ENCODE peak calls at places on chromosomes 12 and 14, in nine cellular contexts. W is psoas muscle; X is H4; J is mesothelial cell of epicardium; B is activated CD8-positive, alpha-beta memory T cell treated with anti-CD3 and anti-CD28 coated beads for 4 hours; Y is neuronal stem cell; E is NCI-H446; D is anterior cingulate cortex; G is AG10803. I is an unnamed sample.

GRCh38 chr14:102828201-102828600 is 51.0 kb downstream of the TRAF3 start:
- DNase-seq in W (no peak), X (no peak), J (no peak), B (no peak), Y (no peak), E (no peak), D (no peak), G (no peak), I (no peak)

GRCh38 chr14:55556929-55557623 is 22.9 kb upstream of the KTN1 start:
- DNase-seq in W (peak), X (peak), J (peak), B (no peak), Y (no peak), E (peak), D (no peak), G (peak), I (peak)

GRCh38 chr14:50726372-50727107 is 58.4 kb upstream of the SAV1 start:
- DNase-seq in W (no peak), X (no peak), J (no peak), B (no peak), Y (no peak), E (no peak), D (no peak), G (peak), I (peak)

GRCh38 chr14:26621807-26622560 is 24.2 kb upstream of the NOVA1 start:
- DNase-seq in W (no peak), X (no peak), J (no peak), B (no peak), Y (peak), E (no peak), D (no peak), G (peak), I (peak)

GRCh38 chr12:6962285-6963015 is 8.0 kb downstream of the PHB2 start:
- DNase-seq in W (peak), X (no peak), J (no peak), B (no peak), Y (no peak), E (no peak), D (no peak), G (no peak), I (no peak)

GRCh38 chr14:60680511-60680910 is 31.2 kb upstream of the SIX1 start:
- DNase-seq in W (no peak), X (no peak), J (no peak), B (no peak), Y (no peak), E (no peak), D (no peak), G (no peak), I (no peak)

GRCh38 chr12:105955976-105956375 is 182.8 kb downstream of the NUAK1 start:
- DNase-seq in W (no peak), X (no peak), J (no peak), B (no peak), Y (no peak), E (no peak), D (no peak), G (no peak), I (no peak)

GRCh38 chr14:21910260-21910659 is 236.6 kb upstream of the OR4E1 start:
- DNase-seq in W (no peak), X (no peak), J (no peak), B (no peak), Y (no peak), E (no peak), D (no peak), G (no peak), I (no peak)

GRCh38 chr14:103434868-103435442 is 49.7 kb downstream of the MARK3 start:
- DNase-seq in W (no peak), X (no peak), J (no peak), B (no peak), Y (no peak), E (no peak), D (no peak), G (no peak), I (no peak)

GRCh38 chr14:85296466-85297210 is 233.3 kb upstream of the FLRT2 start:
- DNase-seq in W (no peak), X (no peak), J (no peak), B (no peak), Y (no peak), E (no peak), D (no peak), G (peak), I (peak)

GRCh38 chr14:68283378-68284123 is 464.0 kb downstream of the RAD51B start:
- DNase-seq in W (peak), X (no peak), J (no peak), B (peak), Y (no peak), E (no peak), D (no peak), G (peak), I (no peak)

GRCh38 chr12:22641353-22642053 is 16.5 kb downstream of the ETNK1 start:
- DNase-seq in W (no peak), X (no peak), J (no peak), B (no peak), Y (no peak), E (no peak), D (no peak), G (no peak), I (no peak)

GRCh38 chr14:89000007-89000942 is 175.8 kb downstream of the TTC8 start:
- DNase-seq in W (peak), X (peak), J (no peak), B (no peak), Y (no peak), E (peak), D (no peak), G (peak), I (peak)

GRCh38 chr14:61596985-61597384 is 98.3 kb upstream of the HIF1A start:
- DNase-seq in W (no peak), X (no peak), J (no peak), B (no peak), Y (no peak), E (no peak), D (no peak), G (no peak), I (peak)

GRCh38 chr14:99809376-99809775 is 16.2 kb downstream of the EML1 start:
- DNase-seq in W (peak), X (no peak), J (no peak), B (no peak), Y (no peak), E (peak), D (no peak), G (peak), I (no peak)

GRCh38 chr12:64673490-64674169 is 63.3 kb downstream of the RASSF3 start:
- DNase-seq in W (no peak), X (peak), J (no peak), B (no peak), Y (peak), E (peak), D (no peak), G (no peak), I (peak)

GRCh38 chr14:56423591-56423991 is 156.0 kb upstream of the TMEM260 start:
- DNase-seq in W (no peak), X (peak), J (no peak), B (no peak), Y (no peak), E (no peak), D (no peak), G (no peak), I (peak)

GRCh38 chr12:1471224-1471623 is 123.2 kb downstream of the FBXL14 start:
- DNase-seq in W (no peak), X (no peak), J (no peak), B (no peak), Y (no peak), E (peak), D (no peak), G (no peak), I (peak)

GRCh38 chr14:21510735-21511657 is at the start of gene METTL3:
- DNase-seq in W (peak), X (peak), J (peak), B (peak), Y (peak), E (peak), D (peak), G (peak), I (peak)

GRCh38 chr14:49853572-49854375 is 1.2 kb upstream of the NEMF start:
- DNase-seq in W (peak), X (peak), J (peak), B (peak), Y (peak), E (peak), D (no peak), G (peak), I (peak)

GRCh38 chr14:99561827-99562226 is 42.2 kb downstream of the CCDC85C start:
- DNase-seq in W (no peak), X (no peak), J (no peak), B (no peak), Y (no peak), E (no peak), D (no peak), G (no peak), I (no peak)

GRCh38 chr14:30559638-30560071 is 697 bp downstream of the G2E3 start:
- DNase-seq in W (no peak), X (peak), J (no peak), B (no peak), Y (peak), E (peak), D (no peak), G (peak), I (peak)

GRCh38 chr14:80485764-80486163 is 274.5 kb upstream of the DIO2 start:
- DNase-seq in W (no peak), X (no peak), J (no peak), B (no peak), Y (no peak), E (no peak), D (no peak), G (no peak), I (no peak)

GRCh38 chr14:44204061-44204815 is 302.8 kb downstream of the FSCB start:
- DNase-seq in W (no peak), X (no peak), J (no peak), B (no peak), Y (no peak), E (no peak), D (no peak), G (no peak), I (peak)

GRCh38 chr12:65895759-65896656 is 71.7 kb downstream of the HMGA2 start:
- DNase-seq in W (no peak), X (no peak), J (no peak), B (no peak), Y (peak), E (no peak), D (no peak), G (no peak), I (no peak)

GRCh38 chr14:73612339-73613045 is at the start of gene ACOT6:
- DNase-seq in W (peak), X (peak), J (peak), B (peak), Y (peak), E (peak), D (peak), G (peak), I (peak)